ENCODE peak calls at places on chromosomes 12 and 14, in eight cellular contexts. R, J, V, I, W, K, A and D are unnamed samples.

GRCh38 chr12:65968889-65969509 is 144.7 kb downstream of the HMGA2 start:
- DNase-seq in R (no peak), J (no peak), V (no peak), I (no peak), W (no peak), K (no peak), A (no peak), D (no peak)

GRCh38 chr14:46490150-46490769 is 161.3 kb downstream of the RPL10L start:
- DNase-seq in R (no peak), J (no peak), V (no peak), I (no peak), W (no peak), K (no peak), A (peak; percentile 44), D (no peak)

GRCh38 chr14:101721111-101721510 is 40.4 kb upstream of the PPP2R5C start:
- DNase-seq in R (no peak), J (no peak), V (no peak), I (no peak), W (no peak), K (no peak), A (no peak), D (no peak)

GRCh38 chr14:51638071-51638944 is 13.4 kb upstream of the FRMD6 start:
- DNase-seq in R (no peak), J (no peak), V (no peak), I (no peak), W (peak; percentile 68), K (no peak), A (no peak), D (no peak)

GRCh38 chr14:56099081-56099797 is 19.0 kb upstream of the PELI2 start:
- DNase-seq in R (no peak), J (no peak), V (peak; percentile 63), I (no peak), W (no peak), K (no peak), A (no peak), D (no peak)

GRCh38 chr14:78974691-78975090 is 804.5 kb downstream of the NRXN3 start:
- DNase-seq in R (no peak), J (no peak), V (no peak), I (no peak), W (peak; percentile 61), K (no peak), A (no peak), D (no peak)

GRCh38 chr14:64708148-64709004 is 4.2 kb downstream of the PLEKHG3 start:
- DNase-seq in R (no peak), J (no peak), V (no peak), I (no peak), W (peak; percentile 60), K (no peak), A (no peak), D (no peak)

GRCh38 chr12:3117144-3117581 is 40.0 kb downstream of the TSPAN9 start:
- DNase-seq in R (no peak), J (no peak), V (no peak), I (no peak), W (peak; percentile 96), K (no peak), A (no peak), D (no peak)

GRCh38 chr14:52351191-52351560 is 37.1 kb downstream of the PTGER2 start:
- DNase-seq in R (no peak), J (no peak), V (no peak), I (no peak), W (peak; percentile 81), K (no peak), A (no peak), D (no peak)

GRCh38 chr12:69330475-69331473 is 17.4 kb upstream of the LYZ start:
- DNase-seq in R (peak; percentile 32), J (peak; percentile 49), V (peak; percentile 10), I (peak; percentile 41), W (peak; percentile 20), K (peak; percentile 16), A (peak; percentile 25), D (no peak)

GRCh38 chr12:77894548-77894947 is 63.9 kb downstream of the NAV3 start:
- DNase-seq in R (no peak), J (no peak), V (no peak), I (no peak), W (no peak), K (no peak), A (no peak), D (no peak)

GRCh38 chr12:132341318-132342050 is 12.1 kb upstream of the GALNT9 start:
- DNase-seq in R (no peak), J (no peak), V (no peak), I (no peak), W (no peak), K (no peak), A (no peak), D (peak; percentile 68)

GRCh38 chr14:95514131-95515079 is 2.0 kb downstream of the SYNE3 start:
- DNase-seq in R (no peak), J (no peak), V (no peak), I (no peak), W (no peak), K (no peak), A (no peak), D (no peak)

GRCh38 chr12:57227315-57228115 is 2.0 kb upstream of the SHMT2 start:
- DNase-seq in R (no peak), J (no peak), V (no peak), I (no peak), W (no peak), K (no peak), A (no peak), D (no peak)

GRCh38 chr12:50053583-50053982 is 3.8 kb upstream of the ASIC1 start:
- DNase-seq in R (no peak), J (no peak), V (no peak), I (no peak), W (no peak), K (no peak), A (no peak), D (no peak)

GRCh38 chr12:122995503-122996187 is 15.2 kb downstream of the ARL6IP4 start:
- DNase-seq in R (no peak), J (no peak), V (no peak), I (no peak), W (no peak), K (no peak), A (no peak), D (no peak)

GRCh38 chr12:115866909-115867525 is 410.5 kb downstream of the MED13L start:
- DNase-seq in R (no peak), J (no peak), V (no peak), I (no peak), W (peak; percentile 15), K (no peak), A (no peak), D (no peak)

GRCh38 chr14:50040401-50040775 is 76.0 kb downstream of the VCPKMT start:
- DNase-seq in R (no peak), J (peak; percentile 23), V (no peak), I (no peak), W (peak; percentile 93), K (no peak), A (no peak), D (no peak)

GRCh38 chr14:91392623-91393303 is 24.9 kb downstream of the CCDC88C start:
- DNase-seq in R (no peak), J (no peak), V (no peak), I (no peak), W (no peak), K (no peak), A (no peak), D (no peak)

GRCh38 chr14:96568646-96569045 is 66.5 kb downstream of the PAPOLA start:
- DNase-seq in R (no peak), J (no peak), V (no peak), I (no peak), W (no peak), K (no peak), A (no peak), D (no peak)

GRCh38 chr14:100836961-100837811 is 11.3 kb downstream of the MEG3 start:
- DNase-seq in R (no peak), J (no peak), V (no peak), I (no peak), W (no peak), K (no peak), A (no peak), D (no peak)

GRCh38 chr12:131604146-131604844 is 106.6 kb upstream of the SFSWAP start:
- DNase-seq in R (no peak), J (no peak), V (no peak), I (peak; percentile 21), W (no peak), K (no peak), A (no peak), D (no peak)